ENCODE peak calls at places on chromosomes 16 and 17, in eight cellular contexts. O is sigmoid colon, F is prostate gland, S is HCT116, W is HepG2, P is stomach, Z is suprapubic skin, N is spleen. Y is an unnamed sample.

GRCh38 chr16:51237861-51238378 is 86.8 kb upstream of the SALL1 start:
- DNase-seq in O (no peak), F (no peak), S (no peak), W (peak), P (no peak), Z (no peak), N (no peak), Y (no peak)

GRCh38 chr16:78310990-78311561 is 211.6 kb downstream of the WWOX start:
- DNase-seq in O (no peak), F (no peak), S (no peak), W (no peak), P (no peak), Z (no peak), N (no peak), Y (no peak)

GRCh38 chr17:42928714-42929496 is 28.3 kb downstream of the G6PC1 start:
- DNase-seq in O (peak), F (peak), S (peak), W (peak), P (peak), Z (no peak), N (no peak), Y (peak)

GRCh38 chr16:74034862-74035261 is 261.8 kb upstream of the PSMD7 start:
- DNase-seq in O (no peak), F (no peak), S (peak), W (peak), P (no peak), Z (no peak), N (no peak), Y (peak)

GRCh38 chr16:21302898-21303528 is 24.9 kb upstream of the CRYM start:
- DNase-seq in O (no peak), F (no peak), S (peak), W (no peak), P (no peak), Z (no peak), N (no peak), Y (no peak)

GRCh38 chr17:38444151-38444550 is 15.9 kb downstream of the ARHGAP23 start:
- DNase-seq in O (peak), F (peak), S (no peak), W (peak), P (peak), Z (no peak), N (peak), Y (peak)

GRCh38 chr17:42428141-42428944 is 5.3 kb upstream of the CAVIN1 start:
- DNase-seq in O (peak), F (peak), S (peak), W (peak), P (peak), Z (no peak), N (no peak), Y (no peak)

GRCh38 chr17:68512967-68513474 is 791 bp downstream of the PRKAR1A start:
- DNase-seq in O (peak), F (no peak), S (no peak), W (no peak), P (no peak), Z (no peak), N (no peak), Y (peak)

DNA sequence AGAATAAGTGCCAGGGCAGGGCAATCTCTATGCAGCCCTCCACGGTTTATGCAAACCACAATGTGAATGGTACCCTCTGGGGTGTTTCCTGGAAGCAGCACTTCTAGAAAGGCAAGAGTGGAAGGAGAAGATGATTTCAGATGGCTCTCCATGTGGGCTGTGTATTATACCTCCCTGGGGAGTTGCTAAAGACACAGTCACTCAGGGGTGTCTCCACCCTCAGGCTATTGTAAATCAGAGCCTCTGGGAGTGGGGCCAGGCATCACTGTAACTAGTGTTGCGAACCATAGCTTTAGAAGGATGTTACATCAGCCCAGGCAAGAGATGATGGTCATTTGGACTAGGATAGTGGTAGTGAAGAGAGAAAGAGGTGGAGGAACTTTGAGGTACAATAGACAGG is 83.3 kb upstream of the ZKSCAN2 start:
- DNase-seq in O (no peak), F (no peak), S (no peak), W (no peak), P (no peak), Z (no peak), N (no peak), Y (no peak)
- TF ChIP-seq POLR2AphosphoS5 in O (no peak), F (no peak), S (no peak), W (no peak), P (no peak), Z (no peak), N (no peak), Y (no peak)

GRCh38 chr17:49788443-49789277 is at the start of gene KAT7:
- DNase-seq in O (peak), F (peak), S (peak), W (peak), P (peak), Z (peak), N (peak), Y (peak)
- TF ChIP-seq CTCF in O (no peak), F (peak), S (no peak), W (no peak), P (peak), Z (no peak), N (peak), Y (no peak)

GRCh38 chr16:4769306-4769638 is 2.3 kb upstream of the ZNF500 start:
- DNase-seq in O (no peak), F (no peak), S (no peak), W (no peak), P (no peak), Z (no peak), N (no peak), Y (no peak)

GRCh38 chr16:4771646-4772045 is 4.7 kb upstream of the ZNF500 start:
- DNase-seq in O (no peak), F (no peak), S (no peak), W (no peak), P (no peak), Z (no peak), N (no peak), Y (no peak)

GRCh38 chr16:4766875-4767628 is at the start of gene ZNF500:
- DNase-seq in O (peak), F (peak), S (peak), W (peak), P (peak), Z (peak), N (peak), Y (peak)

GRCh38 chr16:4767872-4768548 is 1.0 kb upstream of the ZNF500 start:
- DNase-seq in O (peak), F (no peak), S (peak), W (no peak), P (no peak), Z (no peak), N (no peak), Y (peak)

DNA sequence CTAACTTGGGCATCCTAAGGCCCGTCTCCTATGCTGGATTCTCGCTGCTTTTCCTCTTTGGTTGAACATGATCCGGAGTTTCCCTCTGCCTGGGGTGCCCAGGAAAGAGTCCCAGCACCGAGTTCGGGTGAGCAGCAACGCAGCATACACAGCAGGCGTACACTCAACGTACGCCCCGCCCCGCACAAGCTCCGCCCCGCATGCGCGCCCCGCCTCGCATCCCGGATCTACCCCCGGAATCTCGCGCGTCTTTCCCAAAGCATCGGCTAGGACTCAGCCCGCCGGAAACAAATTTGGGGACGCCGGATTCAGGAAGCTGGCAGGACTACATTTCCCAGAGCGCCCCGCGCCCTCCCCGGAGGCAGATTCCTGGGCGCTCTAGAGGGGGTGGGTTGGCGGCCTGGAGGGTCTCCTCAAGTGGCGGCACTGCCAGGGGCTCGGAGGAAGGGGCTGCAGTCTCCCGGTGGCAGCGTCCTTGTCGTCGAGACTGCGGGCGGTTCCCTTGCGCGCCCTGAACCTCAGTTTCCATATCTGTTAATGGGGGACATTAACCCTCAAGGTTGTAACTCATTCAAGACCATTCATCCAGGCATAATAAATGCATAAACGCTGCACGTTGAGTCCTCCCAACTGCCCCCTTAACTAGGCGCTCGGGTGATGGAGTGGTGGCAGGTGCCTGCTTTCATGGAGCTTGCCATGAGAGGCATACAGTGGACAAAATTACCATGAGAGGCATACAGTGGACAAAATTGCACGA is 1.8 kb upstream of the ZNF500 start:
- DNase-seq in O (peak), F (peak), S (peak), W (peak), P (peak), Z (peak), N (peak), Y (peak)
- TF ChIP-seq POLR2AphosphoS5 in O (peak), F (peak), S (peak), W (peak), P (peak), Z (no peak), N (peak), Y (peak)

DNA sequence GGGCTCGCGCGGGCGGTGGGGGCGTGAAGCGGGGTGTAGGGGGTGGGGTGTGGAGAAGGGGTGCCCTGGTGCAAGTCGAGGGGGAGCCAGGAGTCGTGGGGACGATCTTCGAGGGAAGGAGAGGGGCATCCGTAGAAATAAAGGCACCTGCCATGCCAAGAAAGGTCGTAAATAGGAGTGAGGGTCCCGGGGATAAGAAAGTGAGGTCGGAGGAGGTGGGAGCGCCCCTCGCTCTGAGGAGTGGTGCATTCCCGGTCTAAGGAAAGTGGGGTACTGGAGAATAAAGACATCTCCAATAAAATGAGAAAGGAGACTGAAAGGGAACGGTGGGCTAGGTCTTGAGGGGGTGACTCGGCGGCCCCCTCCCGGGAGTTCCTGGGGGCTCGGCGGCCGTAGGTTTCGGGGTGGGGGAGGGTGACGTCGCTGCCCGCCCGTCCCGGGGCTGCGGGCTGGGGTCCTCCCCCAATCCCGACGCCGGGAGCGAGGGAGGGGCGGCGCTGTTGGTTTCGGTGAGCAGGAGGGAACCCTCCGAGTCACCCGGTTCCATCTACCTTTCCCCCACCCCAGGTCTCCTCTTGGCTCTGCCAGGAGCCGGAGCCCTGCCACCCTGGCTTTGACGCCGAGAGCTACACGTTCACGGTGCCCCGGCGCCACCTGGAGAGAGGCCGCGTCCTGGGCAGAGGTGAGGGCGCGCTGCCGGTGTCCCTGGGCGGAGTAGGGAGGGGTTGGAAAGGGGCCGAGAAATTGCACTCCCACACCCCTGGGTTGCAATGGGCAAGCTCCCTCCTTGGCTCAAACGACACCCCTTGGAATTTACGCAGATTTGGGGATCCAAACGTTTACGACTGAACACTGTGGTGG is 868 bp downstream of the CDH1 start:
- DNase-seq in O (no peak), F (peak), S (no peak), W (no peak), P (peak), Z (no peak), N (peak), Y (no peak)
- TF ChIP-seq CTCF in O (no peak), F (peak), S (peak), W (peak), P (peak), Z (no peak), N (no peak), Y (no peak)

DNA sequence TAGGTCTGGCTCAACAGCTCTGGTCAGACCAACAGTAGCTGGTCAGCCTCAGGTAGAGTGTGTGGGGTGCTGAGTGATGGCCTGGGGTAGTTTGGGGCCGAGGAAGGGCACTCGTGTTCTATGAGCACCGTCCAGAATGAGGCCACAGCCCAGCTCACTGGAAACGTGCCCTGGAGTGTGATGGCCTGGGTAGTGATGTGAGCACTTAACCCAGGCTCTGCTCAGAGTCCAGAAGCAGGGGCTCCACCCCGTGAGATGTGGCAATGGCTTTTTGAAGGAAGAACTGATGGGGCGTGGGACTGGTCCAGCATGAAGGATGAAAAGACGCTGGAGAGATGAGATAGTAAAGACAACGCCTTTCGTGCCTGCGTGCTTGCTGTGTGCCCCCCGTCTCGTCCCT is 35.3 kb downstream of the NTN1 start:
- DNase-seq in O (peak), F (no peak), S (no peak), W (no peak), P (no peak), Z (peak), N (no peak), Y (no peak)
- TF ChIP-seq POLR2AphosphoS5 in O (no peak), F (no peak), S (no peak), W (no peak), P (no peak), Z (no peak), N (no peak), Y (no peak)

DNA sequence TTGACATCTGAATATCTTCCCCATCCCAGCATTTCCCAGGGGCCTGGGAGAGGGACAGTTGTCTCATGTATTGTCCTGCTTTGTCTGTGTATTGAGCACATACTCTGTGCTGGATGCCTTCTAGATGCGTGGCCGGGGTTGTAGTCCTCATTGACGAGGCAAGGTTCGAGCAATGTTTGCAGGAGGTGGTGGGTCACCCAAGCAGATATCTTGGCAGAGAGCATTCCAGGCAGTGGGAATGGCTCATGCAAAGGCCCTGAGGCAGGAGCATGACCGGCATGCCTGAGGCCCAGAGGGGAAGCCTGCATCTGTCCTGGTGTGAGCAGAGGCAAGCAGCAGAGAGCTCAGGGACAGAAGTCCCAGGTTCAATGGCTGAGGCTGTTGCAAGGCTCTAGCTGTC is 17.5 kb downstream of the KRT33A start:
- DNase-seq in O (no peak), F (no peak), S (no peak), W (no peak), P (no peak), Z (no peak), N (no peak), Y (no peak)
- TF ChIP-seq CTCF in O (no peak), F (no peak), S (no peak), W (no peak), P (no peak), Z (no peak), N (no peak), Y (no peak)

DNA sequence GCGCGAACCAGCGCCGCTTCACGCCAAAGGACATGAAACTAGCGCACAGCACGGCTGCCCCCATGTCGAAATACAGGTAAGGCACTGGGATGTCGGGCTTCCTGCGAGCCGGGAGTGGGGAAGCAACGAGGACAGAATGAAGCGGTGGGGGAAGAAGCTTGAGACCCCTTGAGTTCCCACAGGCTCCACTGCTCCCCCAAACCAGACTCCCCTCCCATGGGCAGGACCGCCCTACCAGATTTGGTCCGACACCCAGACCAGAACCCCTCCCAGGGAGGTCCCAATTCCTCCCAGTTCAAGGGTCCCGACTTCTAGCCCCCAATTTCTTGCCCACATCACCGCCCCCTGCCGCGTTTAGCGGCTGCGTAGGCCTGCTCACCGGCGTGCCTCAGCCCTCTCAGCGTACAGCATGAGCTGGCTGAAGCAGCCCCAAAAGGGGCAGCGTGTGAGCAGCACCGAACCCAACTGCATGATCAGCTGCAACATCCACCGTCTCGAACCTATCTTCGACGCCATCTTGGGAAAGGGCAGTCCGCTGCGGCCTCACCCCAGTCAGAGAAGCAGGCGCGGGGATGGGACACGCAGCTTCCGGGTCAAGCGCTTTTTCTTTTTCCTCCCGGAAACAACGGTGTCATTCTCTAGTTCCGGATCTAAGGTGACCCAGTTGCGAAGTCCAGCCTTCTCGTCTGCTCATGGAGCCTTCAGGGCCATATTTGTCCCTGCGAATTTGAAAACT is at the start of gene TMEM101:
- DNase-seq in O (peak), F (peak), S (peak), W (peak), P (peak), Z (peak), N (peak), Y (peak)
- TF ChIP-seq POLR2AphosphoS5 in O (peak), F (peak), S (peak), W (peak), P (peak), Z (no peak), N (peak), Y (peak)

Y was measured in HL-60.